ENCODE peak calls at places on chromosomes 3 and 15, in ten cellular contexts. P, A, M, F, G, U, J, S, E and Y are unnamed samples.

GRCh38 chr15:67915374-67916050 is 75.7 kb upstream of the RNU6-1 start:
- DNase-seq in G (no peak), J (no peak), P (peak), F (no peak), M (no peak), A (no peak), E (peak), S (no peak), U (no peak), Y (no peak)

GRCh38 chr3:52246264-52246620 is 683 bp downstream of the PPM1M start:
- DNase-seq in F (no peak), U (no peak), E (no peak), S (no peak), A (peak), G (no peak), J (no peak), M (no peak), P (no peak), Y (no peak)

GRCh38 chr3:192155194-192155593 is 572.1 kb downstream of the FGF12 start:
- DNase-seq in F (no peak), U (no peak), P (no peak), M (no peak), E (no peak), S (no peak), G (no peak), J (no peak), A (no peak), Y (no peak)

GRCh38 chr3:51139616-51140015 is 245.5 kb upstream of the MANF start:
- DNase-seq in P (no peak), J (no peak), E (no peak), S (no peak), G (no peak), F (no peak), A (no peak), M (no peak), U (no peak), Y (no peak)

GRCh38 chr3:152100491-152101086 is 168.1 kb upstream of the MBNL1 start:
- DNase-seq in E (no peak), J (no peak), F (no peak), P (no peak), M (no peak), S (no peak), G (no peak), U (no peak), A (peak), Y (no peak)

GRCh38 chr3:49238274-49239127 is 38.5 kb downstream of the C3orf62 start:
- DNase-seq in U (no peak), G (no peak), F (no peak), J (no peak), M (no peak), S (peak), P (peak), E (peak), A (peak), Y (peak)

GRCh38 chr3:152650177-152650576 is 184.8 kb upstream of the P2RY1 start:
- DNase-seq in F (peak), S (no peak), U (no peak), P (peak), E (no peak), J (no peak), A (peak), G (no peak), M (no peak), Y (no peak)

GRCh38 chr15:75352186-75352585 is 5.3 kb downstream of the NEIL1 start:
- DNase-seq in J (no peak), M (no peak), A (no peak), G (no peak), U (no peak), S (no peak), E (peak), F (no peak), P (no peak), Y (no peak)

GRCh38 chr3:56782900-56783299 is 18.8 kb downstream of the ARHGEF3 start:
- DNase-seq in S (no peak), G (no peak), J (no peak), F (no peak), E (no peak), A (no peak), U (no peak), P (no peak), M (no peak), Y (no peak)